ENCODE peak calls at places on chromosomes 11 and 22, in eight cellular contexts. I is cardiac muscle cell; R is PC-9; H is CD8-positive, alpha-beta T cell; T is IMR-90; L is upper lobe of right lung; X is HL-60; V is mammary epithelial cell. O is an unnamed sample.

GRCh38 chr11:118522571-118523072 is 4.7 kb upstream of the TTC36 start:
- DNase-seq in I (peak; percentile 59), R (no peak), H (no peak), T (peak; percentile 30), L (no peak), X (peak; percentile 25), V (peak; percentile 26), O (peak; percentile 14)

GRCh38 chr11:18727499-18728236 is 1.7 kb upstream of the IGSF22 start:
- DNase-seq in I (peak; percentile 65), R (no peak), H (peak; percentile 32), T (peak; percentile 16), L (no peak), X (peak; percentile 16), V (no peak), O (peak; percentile 16)

GRCh38 chr11:12961615-12962014 is 47.5 kb upstream of the RASSF10 start:
- DNase-seq in I (no peak), R (no peak), H (no peak), T (peak; percentile 19), L (no peak), X (no peak), V (no peak), O (no peak)

GRCh38 chr11:1889527-1889930 is 2.2 kb downstream of the PRR33 start:
- DNase-seq in I (no peak), R (no peak), H (no peak), T (no peak), L (no peak), X (no peak), V (no peak), O (no peak)

GRCh38 chr11:95792200-95792599 is 1.9 kb downstream of the CEP57 start:
- DNase-seq in I (no peak), R (no peak), H (no peak), T (no peak), L (no peak), X (no peak), V (no peak), O (no peak)

GRCh38 chr11:88208742-88209141 is 33.5 kb upstream of the RAB38 start:
- DNase-seq in I (no peak), R (no peak), H (no peak), T (no peak), L (no peak), X (peak; percentile 43), V (peak; percentile 4), O (no peak)

GRCh38 chr11:31690041-31690440 is 121.1 kb downstream of the PAX6 start:
- DNase-seq in I (no peak), R (no peak), H (no peak), T (peak; percentile 24), L (no peak), X (no peak), V (no peak), O (no peak)

GRCh38 chr11:125091247-125091876 is 20.1 kb downstream of the TMEM218 start:
- DNase-seq in I (peak; percentile 81), R (peak; percentile 95), H (no peak), T (peak; percentile 77), L (peak; percentile 34), X (no peak), V (peak; percentile 57), O (peak; percentile 51)

GRCh38 chr11:82980292-82980691 is 78.8 kb downstream of the DDIAS start:
- DNase-seq in I (no peak), R (peak; percentile 77), H (no peak), T (peak; percentile 84), L (no peak), X (no peak), V (peak; percentile 80), O (peak; percentile 74)

GRCh38 chr22:37610480-37611148 is 2.0 kb downstream of the GGA1 start:
- DNase-seq in I (no peak), R (peak; percentile 9), H (no peak), T (no peak), L (peak; percentile 80), X (peak; percentile 63), V (no peak), O (no peak)

GRCh38 chr11:15123849-15124248 is 9.1 kb downstream of the INSC start:
- DNase-seq in I (no peak), R (peak; percentile 49), H (no peak), T (peak; percentile 90), L (no peak), X (no peak), V (peak; percentile 76), O (peak; percentile 88)

GRCh38 chr11:33687733-33688479 is 12.7 kb downstream of the C11orf91 start:
- DNase-seq in I (peak; percentile 69), R (peak; percentile 87), H (no peak), T (peak; percentile 78), L (no peak), X (peak; percentile 37), V (peak; percentile 88), O (peak; percentile 74)

GRCh38 chr11:14409891-14410290 is 50.9 kb upstream of the RRAS2 start:
- DNase-seq in I (no peak), R (peak; percentile 53), H (no peak), T (no peak), L (no peak), X (no peak), V (peak; percentile 58), O (no peak)

GRCh38 chr11:3378426-3379423 is at the start of gene ZNF195:
- DNase-seq in I (peak; percentile 98), R (peak; percentile 89), H (peak; percentile 95), T (peak; percentile 90), L (peak; percentile 99), X (peak; percentile 100), V (peak; percentile 93), O (peak; percentile 98)

GRCh38 chr22:32204211-32204855 is 540 bp downstream of the RFPL2 start:
- DNase-seq in I (peak; percentile 43), R (no peak), H (no peak), T (no peak), L (no peak), X (peak; percentile 49), V (no peak), O (no peak)

GRCh38 chr22:27930246-27931060 is 11.4 kb upstream of the PITPNB start:
- DNase-seq in I (no peak), R (no peak), H (no peak), T (peak; percentile 35), L (no peak), X (no peak), V (peak; percentile 87), O (no peak)

GRCh38 chr11:20125927-20126326 is 34.3 kb downstream of the DBX1 start:
- DNase-seq in I (no peak), R (no peak), H (no peak), T (peak; percentile 79), L (no peak), X (no peak), V (peak; percentile 71), O (peak; percentile 11)

GRCh38 chr11:67668191-67668551 is 6.3 kb downstream of the ALDH3B2 start:
- DNase-seq in I (no peak), R (no peak), H (no peak), T (no peak), L (no peak), X (no peak), V (no peak), O (no peak)

GRCh38 chr11:60947666-60948065 is 4.3 kb downstream of the SLC15A3 start:
- DNase-seq in I (no peak), R (no peak), H (no peak), T (no peak), L (no peak), X (no peak), V (no peak), O (no peak)

GRCh38 chr11:2537896-2538855 is 93.4 kb downstream of the KCNQ1 start:
- DNase-seq in I (no peak), R (no peak), H (no peak), T (no peak), L (peak; percentile 60), X (no peak), V (no peak), O (no peak)

GRCh38 chr22:19480173-19480568 is 451 bp downstream of the CDC45 start:
- DNase-seq in I (no peak), R (no peak), H (no peak), T (no peak), L (no peak), X (no peak), V (no peak), O (no peak)
- H3K27ac ChIP-seq in I (no peak overlapping the region), R (no peak overlapping the region), H (peak overlapping the region; percentile 97), T (no peak overlapping the region), L (no peak overlapping the region), X (peak overlapping the region; percentile 100), V (peak overlapping the region; percentile 100), O (peak overlapping the region; percentile 100)

DNA sequence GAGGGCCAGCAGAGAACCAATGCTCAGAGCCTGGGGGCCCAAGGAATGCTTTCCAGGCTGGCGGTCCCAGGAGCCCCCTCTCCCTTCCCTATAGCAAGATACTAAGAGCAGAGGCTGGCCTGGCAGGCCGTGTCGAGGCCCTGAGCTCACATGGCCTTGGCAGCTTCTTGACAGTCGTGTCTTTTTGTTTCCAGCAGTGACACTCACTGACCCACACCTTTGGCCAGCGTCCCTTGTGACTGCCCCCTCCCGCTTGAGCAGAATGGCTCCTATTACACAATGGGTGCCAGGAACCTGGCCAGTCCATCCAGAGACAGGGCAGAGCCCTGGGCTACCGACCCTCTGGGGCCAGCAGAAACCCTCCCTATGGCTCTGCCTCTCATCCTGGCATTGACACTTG is 6.4 kb upstream of the CCND1 start:
- DNase-seq in I (no peak), R (peak; percentile 13), H (no peak), T (no peak), L (no peak), X (no peak), V (no peak), O (no peak)
- H3K27me3 ChIP-seq in I (peaks cover 20% of the 10 kb centered on the region), R (no peaks in the 10 kb centered on the region), H (peaks cover 9% of the 10 kb centered on the region), T (no peaks in the 10 kb centered on the region), L (peaks cover 4% of the 10 kb centered on the region), X (peaks cover 29% of the 10 kb centered on the region), V (no peaks in the 10 kb centered on the region), O (no peaks in the 10 kb centered on the region)

GRCh38 chr11:5524756-5525155 is 8.3 kb upstream of the UBQLNL start:
- DNase-seq in I (no peak), R (no peak), H (no peak), T (no peak), L (no peak), X (no peak), V (no peak), O (no peak)

GRCh38 chr11:5522308-5522707 is 5.8 kb upstream of the UBQLNL start:
- DNase-seq in I (no peak), R (no peak), H (no peak), T (no peak), L (no peak), X (no peak), V (no peak), O (no peak)

GRCh38 chr11:5516599-5516998 is at the start of gene UBQLNL:
- DNase-seq in I (no peak), R (no peak), H (no peak), T (no peak), L (no peak), X (no peak), V (no peak), O (no peak)

DNA sequence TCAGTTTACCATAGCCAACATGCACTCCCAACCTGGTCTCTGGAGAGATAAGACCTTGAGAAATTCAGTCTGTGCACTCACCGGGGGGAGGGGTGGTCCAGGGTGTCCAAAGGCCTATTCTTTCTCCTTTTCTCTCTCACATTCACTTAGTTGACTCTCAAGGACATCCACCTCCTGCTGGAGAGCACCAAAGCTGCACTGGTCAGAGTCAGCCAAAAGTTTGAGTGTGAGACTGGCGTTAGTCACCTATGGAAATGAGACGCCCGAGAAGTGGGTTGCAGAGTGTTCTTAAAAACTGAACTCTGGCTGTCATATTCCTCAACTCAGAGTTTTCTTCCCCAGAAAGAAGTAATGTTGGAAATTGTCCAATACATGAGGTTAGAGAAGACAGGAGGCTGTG is 5.0 kb upstream of the UBQLNL start:
- DNase-seq in I (no peak), R (no peak), H (no peak), T (no peak), L (no peak), X (no peak), V (no peak), O (no peak)
- TF ChIP-seq CTCF in I (no peak), R (no peak), H (no peak), T (no peak), L (no peak), X (no peak), V (no peak), O (no peak)

GRCh38 chr11:65316311-65316978 is 1.8 kb downstream of the CDC42EP2 start:
- DNase-seq in I (no peak), R (peak; percentile 62), H (no peak), T (peak; percentile 97), L (no peak), X (peak; percentile 50), V (peak; percentile 59), O (peak; percentile 87)
- H3K27ac ChIP-seq in I (no peak overlapping the region), R (peak overlapping the region; percentile 54), H (no peak overlapping the region), T (peak overlapping the region; percentile 79), L (peak overlapping the region; percentile 89), X (no peak overlapping the region), V (peak overlapping the region; percentile 46), O (peak overlapping the region; percentile 85)

O was measured in brain microvascular endothelial cell.